ENCODE peak calls at places on chromosomes 2 and 18, in four cellular contexts. A is BE2C, J is lower lobe of right lung, W is uterus. B is an unnamed sample. For H3K36me3, the result is how much of the 10 kb centered on the place peaks cover.

GRCh38 chr2:42055573-42056514 is 8.0 kb downstream of the PKDCC start:
- DNase-seq in A (no peak), J (no peak), W (peak), B (no peak)

GRCh38 chr18:76209597-76209996 is 285.4 kb downstream of the ZNF516 start:
- DNase-seq in A (no peak), J (no peak), W (no peak), B (peak)

GRCh38 chr18:59675346-59675745 is 21.9 kb downstream of the CCBE1 start:
- DNase-seq in A (no peak), J (no peak), W (no peak), B (no peak)

GRCh38 chr2:235098273-235098672 is 146.5 kb downstream of the SH3BP4 start:
- DNase-seq in A (no peak), J (no peak), W (no peak), B (no peak)

GRCh38 chr2:223674998-223675609 is 72.9 kb upstream of the SCG2 start:
- DNase-seq in A (peak), J (no peak), W (no peak), B (no peak)

GRCh38 chr2:27171351-27171848 is 22.6 kb downstream of the TCF23 start:
- DNase-seq in A (no peak), J (no peak), W (no peak), B (no peak)

GRCh38 chr2:144519934-144520717 is at the start of gene ZEB2:
- DNase-seq in A (peak), J (peak), W (peak), B (no peak)

GRCh38 chr18:8802031-8802679 is 96.8 kb downstream of the MTCL1 start:
- DNase-seq in A (no peak), J (no peak), W (no peak), B (no peak)

GRCh38 chr2:240125749-240126148 is 10.4 kb downstream of the COPS9 start:
- DNase-seq in A (no peak), J (peak), W (no peak), B (no peak)

GRCh38 chr2:179636100-179636980 is 225.1 kb downstream of the ZNF385B start:
- DNase-seq in A (no peak), J (no peak), W (no peak), B (peak)

GRCh38 chr2:230872968-230873669 is 8.4 kb downstream of the ITM2C start:
- DNase-seq in A (no peak), J (no peak), W (no peak), B (no peak)

GRCh38 chr2:235300368-235301201 is 193.3 kb upstream of the AGAP1 start:
- DNase-seq in A (no peak), J (peak), W (no peak), B (peak)

GRCh38 chr2:230128943-230129342 is 60.2 kb upstream of the SLC16A14 start:
- DNase-seq in A (no peak), J (no peak), W (peak), B (no peak)

GRCh38 chr18:40325988-40326387 is 1629.0 kb upstream of the PIK3C3 start:
- DNase-seq in A (no peak), J (no peak), W (no peak), B (no peak)

GRCh38 chr18:60671022-60671421 is 298.4 kb upstream of the MC4R start:
- DNase-seq in A (no peak), J (no peak), W (no peak), B (no peak)

GRCh38 chr2:144011098-144011497 is 508.8 kb downstream of the ZEB2 start:
- DNase-seq in A (no peak), J (no peak), W (no peak), B (no peak)

GRCh38 chr2:8659092-8659734 is 22.6 kb upstream of the ID2 start:
- DNase-seq in A (no peak), J (no peak), W (no peak), B (no peak)

GRCh38 chr2:2516386-2516785 is 185.3 kb upstream of the MYT1L start:
- DNase-seq in A (no peak), J (no peak), W (no peak), B (no peak)

GRCh38 chr2:29213871-29214341 is 98.7 kb downstream of the CLIP4 start:
- DNase-seq in A (no peak), J (no peak), W (no peak), B (no peak)

GRCh38 chr2:43524180-43524965 is 71.5 kb downstream of the THADA start:
- DNase-seq in A (no peak), J (no peak), W (peak), B (no peak)

GRCh38 chr2:13876491-13877037 is 756.0 kb upstream of the LRATD1 start:
- DNase-seq in A (no peak), J (no peak), W (no peak), B (no peak)

GRCh38 chr2:18703555-18703954 is 114.2 kb upstream of the NT5C1B start:
- DNase-seq in A (no peak), J (no peak), W (no peak), B (no peak)

GRCh38 chr18:1246827-1247226 is 342.2 kb downstream of the ADCYAP1 start:
- DNase-seq in A (no peak), J (no peak), W (no peak), B (no peak)

GRCh38 chr2:216081487-216082387 is at the start of the genes PECR and TMEM169:
- DNase-seq in A (peak), J (peak), W (peak), B (no peak)

GRCh38 chr2:199987586-199987985 is 32.2 kb downstream of the MAIP1 start:
- DNase-seq in A (no peak), J (no peak), W (no peak), B (no peak)

GRCh38 chr2:222842517-222843174 is 18.2 kb upstream of the ACSL3 start:
- DNase-seq in A (no peak), J (no peak), W (no peak), B (no peak)

GRCh38 chr2:26035110-26035728 is 1.3 kb downstream of the RAB10 start:
- DNase-seq in A (no peak), J (no peak), W (no peak), B (no peak)

GRCh38 chr18:59127047-59127446 is 12.6 kb upstream of the SEC11C start:
- DNase-seq in A (no peak), J (no peak), W (no peak), B (no peak)

GRCh38 chr2:132562245-132562644 is 107.8 kb downstream of the LYPD1 start:
- DNase-seq in A (no peak), J (no peak), W (no peak), B (no peak)

GRCh38 chr2:119749405-119750066 is 10.2 kb upstream of the PTPN4 start:
- DNase-seq in A (no peak), J (no peak), W (no peak), B (no peak)

GRCh38 chr2:96156011-96156820 is 11.0 kb upstream of the DUSP2 start:
- DNase-seq in A (no peak), J (no peak), W (no peak), B (no peak)

GRCh38 chr18:61651145-61651879 is 241.5 kb downstream of the RNF152 start:
- DNase-seq in A (no peak), J (no peak), W (no peak), B (no peak)

GRCh38 chr2:47569658-47570398 is 166.9 kb downstream of the MSH2 start:
- DNase-seq in A (peak), J (no peak), W (no peak), B (no peak)

GRCh38 chr2:120651818-120652217 is 83.8 kb upstream of the GLI2 start:
- DNase-seq in A (no peak), J (no peak), W (no peak), B (no peak)

GRCh38 chr2:9895669-9896068 is 52.4 kb downstream of the TAF1B start:
- DNase-seq in A (no peak), J (no peak), W (no peak), B (no peak)

GRCh38 chr2:172877826-172878225 is 142.2 kb downstream of the RAPGEF4 start:
- DNase-seq in A (no peak), J (no peak), W (no peak), B (no peak)

GRCh38 chr18:79936641-79937040 is 14.8 kb downstream of the SLC66A2 start:
- DNase-seq in A (no peak), J (peak), W (no peak), B (no peak)

GRCh38 chr2:193373139-193373538 is 1178.4 kb upstream of the TMEFF2 start:
- DNase-seq in A (no peak), J (no peak), W (no peak), B (no peak)

GRCh38 chr2:134728163-134728562 is 9.4 kb upstream of the TMEM163 start:
- DNase-seq in A (no peak), J (no peak), W (no peak), B (no peak)
- H3K36me3 ChIP-seq in A (under half), J (under half), W (under half), B (under half)

GRCh38 chr2:117850461-117850860 is 36.0 kb downstream of the DDX18 start:
- DNase-seq in A (no peak), J (no peak), W (no peak), B (no peak)

GRCh38 chr2:117853316-117853715 is 38.8 kb downstream of the DDX18 start:
- DNase-seq in A (no peak), J (no peak), W (no peak), B (no peak)

GRCh38 chr2:117853873-117854272 is 39.4 kb downstream of the DDX18 start:
- DNase-seq in A (no peak), J (no peak), W (no peak), B (no peak)

GRCh38 chr2:117851969-117852368 is 37.5 kb downstream of the DDX18 start:
- DNase-seq in A (no peak), J (no peak), W (no peak), B (no peak)

GRCh38 chr2:117850015-117850414 is 35.5 kb downstream of the DDX18 start:
- DNase-seq in A (no peak), J (no peak), W (no peak), B (no peak)
- H3K4me3 ChIP-seq in A (no peak), J (no peak), W (no peak), B (no peak)

GRCh38 chr2:201777043-201777442 is 3.7 kb downstream of the ALS2 start:
- DNase-seq in A (no peak), J (no peak), W (no peak), B (no peak)

GRCh38 chr2:201777869-201778268 is 2.9 kb downstream of the ALS2 start:
- DNase-seq in A (no peak), J (no peak), W (no peak), B (no peak)

GRCh38 chr2:201781583-201782051 is 884 bp upstream of the ALS2 start:
- DNase-seq in A (no peak), J (no peak), W (no peak), B (no peak)

GRCh38 chr2:201780674-201781582 is at the start of gene ALS2:
- DNase-seq in A (peak), J (peak), W (peak), B (peak)

DNA sequence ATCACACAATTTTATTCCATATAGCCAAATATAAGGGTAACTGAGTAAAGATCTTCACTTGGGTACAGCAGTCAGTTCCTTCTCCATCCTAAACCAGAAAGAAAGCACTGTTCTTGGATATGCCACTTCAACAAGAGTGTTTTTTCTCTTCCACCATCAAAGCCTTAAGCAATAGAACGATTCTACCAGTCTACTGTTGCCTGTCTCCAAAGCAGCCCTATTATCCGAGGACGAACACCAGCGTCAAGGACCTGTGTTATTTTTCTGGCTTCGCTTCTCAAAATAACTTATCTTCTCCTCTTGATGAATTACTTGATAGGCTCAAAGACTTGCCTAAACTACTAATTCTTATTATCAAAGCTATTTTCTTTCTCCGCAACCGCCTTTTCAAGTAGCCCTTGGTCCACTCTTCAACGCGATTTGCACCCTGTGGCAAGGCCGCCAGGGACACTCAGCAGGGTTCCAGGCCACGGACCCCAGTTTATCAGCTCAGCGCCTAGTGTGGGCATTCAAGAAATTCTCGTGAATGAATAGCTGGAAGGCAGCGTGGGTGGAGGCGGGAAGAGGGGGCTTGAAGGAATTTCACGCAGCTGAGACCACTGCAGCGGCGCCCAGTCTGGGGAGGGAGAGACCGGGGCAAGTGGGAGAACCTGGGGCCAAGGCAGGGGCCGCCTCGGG is 598 bp downstream of the ALS2 start:
- DNase-seq in A (no peak), J (no peak), W (no peak), B (no peak)
- TF ChIP-seq CTCF in A (no peak), J (no peak), W (no peak), B (no peak)

DNA sequence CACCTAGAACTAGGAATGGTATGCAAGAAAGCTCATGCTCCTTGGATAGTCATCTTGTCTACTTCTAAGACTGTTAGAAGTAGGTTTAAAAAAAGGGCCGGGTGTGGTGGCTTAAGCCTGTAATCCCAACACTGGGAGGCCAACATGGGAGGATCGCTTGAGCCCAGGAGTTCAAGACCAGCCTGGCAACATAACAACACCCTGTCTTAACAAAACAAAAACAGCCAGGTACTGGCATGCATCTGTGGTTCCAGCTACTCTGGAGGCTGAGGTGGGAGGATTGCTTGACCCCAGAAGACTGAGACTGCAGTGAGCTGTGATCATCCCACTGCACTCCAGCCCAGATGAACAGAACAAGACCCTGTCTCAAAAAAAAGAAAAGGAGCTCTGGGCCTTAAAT is 19.9 kb downstream of the PNO1 start:
- DNase-seq in A (no peak), J (no peak), W (no peak), B (no peak)
- H3K36me3 ChIP-seq in A (under half), J (half or more), W (under half), B (under half)